ENCODE peak calls at places on chromosomes 5 and 9, in five cellular contexts. One of them, this sample, is unnamed.

GRCh38 chr9:38067892-38068615 is 973 bp downstream of the SHB start:
- DNase-seq in IMR-90: no peak
- DNase-seq in mesenchymal stem cell: no peak
- DNase-seq in PC-3: no peak
- DNase-seq in HepG2: no peak
- DNase-seq in this sample: peak; percentile 83

GRCh38 chr9:106961623-106962022 is 98.7 kb downstream of the ZNF462 start:
- DNase-seq in PC-3: peak; percentile 50
- DNase-seq in mesenchymal stem cell: no peak
- DNase-seq in IMR-90: peak; percentile 47
- DNase-seq in HepG2: no peak
- DNase-seq in this sample: no peak

GRCh38 chr9:120841930-120842684 is 615 bp downstream of the PSMD5 start:
- DNase-seq in PC-3: peak; percentile 6
- DNase-seq in IMR-90: peak; percentile 5
- DNase-seq in HepG2: no peak
- DNase-seq in mesenchymal stem cell: peak; percentile 20
- DNase-seq in this sample: no peak

GRCh38 chr5:96257904-96258303 is 175.1 kb downstream of the PCSK1 start:
- DNase-seq in HepG2: no peak
- DNase-seq in PC-3: peak; percentile 36
- DNase-seq in IMR-90: peak; percentile 91
- DNase-seq in mesenchymal stem cell: peak; percentile 60
- DNase-seq in this sample: no peak

GRCh38 chr5:74186351-74187315 is 453.9 kb downstream of the ENC1 start:
- DNase-seq in PC-3: no peak
- DNase-seq in mesenchymal stem cell: no peak
- DNase-seq in HepG2: no peak
- DNase-seq in IMR-90: peak; percentile 80
- DNase-seq in this sample: no peak

GRCh38 chr5:43514471-43514815 is 505 bp downstream of the C5orf34 start:
- DNase-seq in mesenchymal stem cell: peak; percentile 85
- DNase-seq in IMR-90: peak; percentile 87
- DNase-seq in PC-3: peak; percentile 53
- DNase-seq in HepG2: peak; percentile 21
- DNase-seq in this sample: no peak

GRCh38 chr5:147446528-147446927 is 63.3 kb downstream of the DPYSL3 start:
- DNase-seq in PC-3: no peak
- DNase-seq in IMR-90: peak; percentile 34
- DNase-seq in mesenchymal stem cell: no peak
- DNase-seq in HepG2: no peak
- DNase-seq in this sample: no peak

GRCh38 chr5:151198861-151199260 is 25.0 kb downstream of the CCDC69 start:
- DNase-seq in IMR-90: no peak
- DNase-seq in HepG2: no peak
- DNase-seq in mesenchymal stem cell: no peak
- DNase-seq in PC-3: no peak
- DNase-seq in this sample: no peak

GRCh38 chr5:79845448-79846197 is 145.4 kb downstream of the MTX3 start:
- DNase-seq in HepG2: no peak
- DNase-seq in PC-3: peak; percentile 25
- DNase-seq in IMR-90: peak; percentile 89
- DNase-seq in mesenchymal stem cell: peak; percentile 48
- DNase-seq in this sample: no peak

GRCh38 chr5:87411586-87412416 is 929 bp downstream of the CCNH start:
- DNase-seq in PC-3: peak; percentile 53
- DNase-seq in HepG2: peak; percentile 33
- DNase-seq in IMR-90: peak; percentile 63
- DNase-seq in mesenchymal stem cell: peak; percentile 66
- DNase-seq in this sample: no peak

GRCh38 chr9:34884732-34885131 is 73.4 kb upstream of the PHF24 start:
- DNase-seq in IMR-90: no peak
- DNase-seq in HepG2: no peak
- DNase-seq in mesenchymal stem cell: no peak
- DNase-seq in PC-3: no peak
- DNase-seq in this sample: no peak

GRCh38 chr5:133662578-133662977 is 50.2 kb upstream of the FSTL4 start:
- DNase-seq in HepG2: no peak
- DNase-seq in IMR-90: no peak
- DNase-seq in mesenchymal stem cell: no peak
- DNase-seq in PC-3: peak; percentile 85
- DNase-seq in this sample: no peak

GRCh38 chr9:98536542-98537173 is 172.1 kb downstream of the GABBR2 start:
- DNase-seq in mesenchymal stem cell: no peak
- DNase-seq in PC-3: peak; percentile 7
- DNase-seq in HepG2: peak; percentile 5
- DNase-seq in IMR-90: no peak
- DNase-seq in this sample: no peak

GRCh38 chr9:109903515-109904138 is 123.6 kb downstream of the PALM2AKAP2 start:
- DNase-seq in mesenchymal stem cell: peak; percentile 81
- DNase-seq in PC-3: peak; percentile 78
- DNase-seq in HepG2: peak; percentile 71
- DNase-seq in IMR-90: peak; percentile 83
- DNase-seq in this sample: no peak

GRCh38 chr9:109907400-109907799 is 127.4 kb downstream of the PALM2AKAP2 start:
- DNase-seq in PC-3: no peak
- DNase-seq in IMR-90: no peak
- DNase-seq in mesenchymal stem cell: no peak
- DNase-seq in HepG2: no peak
- DNase-seq in this sample: no peak

GRCh38 chr9:109904666-109905065 is 124.7 kb downstream of the PALM2AKAP2 start:
- DNase-seq in PC-3: no peak
- DNase-seq in mesenchymal stem cell: no peak
- DNase-seq in IMR-90: no peak
- DNase-seq in HepG2: no peak
- DNase-seq in this sample: no peak

GRCh38 chr9:109906766-109907382 is 126.9 kb downstream of the PALM2AKAP2 start:
- DNase-seq in HepG2: peak; percentile 8
- DNase-seq in PC-3: peak; percentile 7
- DNase-seq in IMR-90: peak; percentile 71
- DNase-seq in mesenchymal stem cell: peak; percentile 62
- DNase-seq in this sample: no peak

GRCh38 chr9:109905472-109905871 is 125.5 kb downstream of the PALM2AKAP2 start:
- DNase-seq in IMR-90: no peak
- DNase-seq in mesenchymal stem cell: no peak
- DNase-seq in PC-3: no peak
- DNase-seq in HepG2: no peak
- DNase-seq in this sample: no peak
- H3K9ac ChIP-seq in IMR-90: no peak overlapping the region
- H3K9ac ChIP-seq in mesenchymal stem cell: peak overlapping the region; percentile 70
- H3K9ac ChIP-seq in PC-3: no peak overlapping the region
- H3K9ac ChIP-seq in HepG2: no peak overlapping the region
- H3K9ac ChIP-seq in this sample: no peak overlapping the region

DNA sequence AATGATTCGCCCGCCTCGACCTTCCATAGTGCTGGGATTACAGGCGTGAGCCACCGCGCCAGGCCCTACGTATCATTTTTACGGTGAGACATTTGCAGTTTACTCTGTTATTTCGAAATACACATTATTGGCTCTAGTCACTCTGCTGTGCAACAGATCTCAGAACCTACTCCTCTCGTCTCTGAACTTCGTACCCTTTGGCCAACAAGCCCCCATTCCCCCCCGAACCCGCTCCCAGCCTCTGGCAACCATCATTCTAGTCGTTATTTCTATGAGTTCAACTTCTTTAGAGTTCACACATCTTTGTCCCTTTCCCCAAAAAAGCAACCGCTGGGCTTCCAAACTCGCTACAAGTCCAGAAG is 736 bp downstream of the PTGR1 start:
- DNase-seq in HepG2: peak; percentile 56
- DNase-seq in IMR-90: peak; percentile 62
- DNase-seq in PC-3: peak; percentile 31
- DNase-seq in mesenchymal stem cell: peak; percentile 69
- DNase-seq in this sample: no peak
- H3K9ac ChIP-seq in HepG2: peak overlapping the region; percentile 55
- H3K9ac ChIP-seq in IMR-90: peak overlapping the region; percentile 92
- H3K9ac ChIP-seq in PC-3: peak overlapping the region; percentile 76
- H3K9ac ChIP-seq in mesenchymal stem cell: peak overlapping the region; percentile 88
- H3K9ac ChIP-seq in this sample: peak overlapping the region; percentile 96

GRCh38 chr5:137344723-137345322 is 154.3 kb downstream of the SPOCK1 start:
- DNase-seq in IMR-90: peak; percentile 53
- DNase-seq in PC-3: peak; percentile 76
- DNase-seq in HepG2: peak; percentile 26
- DNase-seq in mesenchymal stem cell: peak; percentile 5
- DNase-seq in this sample: no peak

GRCh38 chr5:137342764-137343163 is 156.4 kb downstream of the SPOCK1 start:
- DNase-seq in mesenchymal stem cell: no peak
- DNase-seq in IMR-90: no peak
- DNase-seq in PC-3: peak; percentile 34
- DNase-seq in HepG2: no peak
- DNase-seq in this sample: no peak

GRCh38 chr5:137344021-137344420 is 155.1 kb downstream of the SPOCK1 start:
- DNase-seq in PC-3: no peak
- DNase-seq in IMR-90: no peak
- DNase-seq in HepG2: no peak
- DNase-seq in mesenchymal stem cell: no peak
- DNase-seq in this sample: no peak

GRCh38 chr5:137340899-137341298 is 158.2 kb downstream of the SPOCK1 start:
- DNase-seq in HepG2: no peak
- DNase-seq in PC-3: no peak
- DNase-seq in IMR-90: no peak
- DNase-seq in mesenchymal stem cell: no peak
- DNase-seq in this sample: no peak

DNA sequence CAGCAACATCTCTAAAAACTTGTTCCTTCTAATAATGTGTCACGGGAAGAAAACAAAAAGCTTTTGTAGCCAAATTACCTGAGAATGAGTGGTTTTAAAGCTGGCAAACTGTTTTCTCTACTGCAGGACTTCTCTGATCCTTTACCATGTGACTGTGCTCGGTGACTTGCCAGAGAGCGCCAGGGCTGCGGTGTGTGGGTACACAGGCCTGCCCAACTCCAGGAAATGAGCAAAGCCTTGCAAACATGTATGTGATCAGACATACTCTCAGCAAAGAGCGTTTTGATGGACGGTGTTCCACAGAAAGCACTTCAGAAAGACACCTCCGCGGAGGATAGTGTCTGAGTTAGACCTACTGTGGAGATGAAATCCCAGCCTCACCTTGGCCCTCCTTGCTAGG is 157.3 kb downstream of the SPOCK1 start:
- DNase-seq in HepG2: no peak
- DNase-seq in IMR-90: no peak
- DNase-seq in PC-3: no peak
- DNase-seq in mesenchymal stem cell: no peak
- DNase-seq in this sample: no peak
- H3K9ac ChIP-seq in HepG2: no peak overlapping the region
- H3K9ac ChIP-seq in IMR-90: no peak overlapping the region
- H3K9ac ChIP-seq in PC-3: no peak overlapping the region
- H3K9ac ChIP-seq in mesenchymal stem cell: no peak overlapping the region
- H3K9ac ChIP-seq in this sample: no peak overlapping the region

GRCh38 chr9:76642074-76642473 is 122.2 kb upstream of the PCA3 start:
- DNase-seq in HepG2: no peak
- DNase-seq in IMR-90: no peak
- DNase-seq in PC-3: no peak
- DNase-seq in mesenchymal stem cell: no peak
- DNase-seq in this sample: no peak
- H3K9ac ChIP-seq in HepG2: no peak overlapping the region
- H3K9ac ChIP-seq in IMR-90: no peak overlapping the region
- H3K9ac ChIP-seq in PC-3: no peak overlapping the region
- H3K9ac ChIP-seq in mesenchymal stem cell: no peak overlapping the region
- H3K9ac ChIP-seq in this sample: no peak overlapping the region

DNA sequence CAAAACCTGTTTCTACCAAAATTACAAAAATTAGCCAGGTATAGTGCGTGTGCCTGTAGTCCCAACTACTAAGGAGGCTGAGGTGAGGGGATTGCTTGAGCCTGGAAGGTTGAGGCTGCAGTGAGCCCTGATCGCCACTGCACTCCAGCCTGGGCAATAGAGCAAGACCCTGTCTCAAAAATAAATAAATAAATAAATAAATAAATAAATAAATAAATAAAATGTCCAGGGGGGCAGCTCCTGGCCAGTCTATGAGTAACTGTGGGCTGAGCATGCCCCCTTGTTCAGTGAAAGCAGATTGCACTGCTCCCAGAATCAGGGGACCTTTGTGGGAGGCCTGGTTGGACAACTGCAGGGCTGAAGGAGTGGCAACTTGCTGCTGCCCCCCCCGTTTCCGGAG is 62.7 kb downstream of the PDE6A start:
- DNase-seq in mesenchymal stem cell: no peak
- DNase-seq in HepG2: no peak
- DNase-seq in IMR-90: no peak
- DNase-seq in PC-3: no peak
- DNase-seq in this sample: no peak
- H3K9ac ChIP-seq in mesenchymal stem cell: no peak overlapping the region
- H3K9ac ChIP-seq in HepG2: no peak overlapping the region
- H3K9ac ChIP-seq in IMR-90: no peak overlapping the region
- H3K9ac ChIP-seq in PC-3: no peak overlapping the region
- H3K9ac ChIP-seq in this sample: no peak overlapping the region

GRCh38 chr9:89941875-89942274 is 337.1 kb downstream of the GADD45G start:
- DNase-seq in PC-3: peak; percentile 50
- DNase-seq in mesenchymal stem cell: peak; percentile 95
- DNase-seq in HepG2: no peak
- DNase-seq in IMR-90: peak; percentile 93
- DNase-seq in this sample: no peak
- H3K9ac ChIP-seq in PC-3: no peak overlapping the region
- H3K9ac ChIP-seq in mesenchymal stem cell: no peak overlapping the region
- H3K9ac ChIP-seq in HepG2: no peak overlapping the region
- H3K9ac ChIP-seq in IMR-90: no peak overlapping the region
- H3K9ac ChIP-seq in this sample: no peak overlapping the region

GRCh38 chr9:115413304-115413703 is 295.3 kb upstream of the TNC start:
- DNase-seq in mesenchymal stem cell: no peak
- DNase-seq in PC-3: no peak
- DNase-seq in HepG2: no peak
- DNase-seq in IMR-90: no peak
- DNase-seq in this sample: no peak
- H3K9ac ChIP-seq in mesenchymal stem cell: no peak overlapping the region
- H3K9ac ChIP-seq in PC-3: no peak overlapping the region
- H3K9ac ChIP-seq in HepG2: no peak overlapping the region
- H3K9ac ChIP-seq in IMR-90: no peak overlapping the region
- H3K9ac ChIP-seq in this sample: no peak overlapping the region

DNA sequence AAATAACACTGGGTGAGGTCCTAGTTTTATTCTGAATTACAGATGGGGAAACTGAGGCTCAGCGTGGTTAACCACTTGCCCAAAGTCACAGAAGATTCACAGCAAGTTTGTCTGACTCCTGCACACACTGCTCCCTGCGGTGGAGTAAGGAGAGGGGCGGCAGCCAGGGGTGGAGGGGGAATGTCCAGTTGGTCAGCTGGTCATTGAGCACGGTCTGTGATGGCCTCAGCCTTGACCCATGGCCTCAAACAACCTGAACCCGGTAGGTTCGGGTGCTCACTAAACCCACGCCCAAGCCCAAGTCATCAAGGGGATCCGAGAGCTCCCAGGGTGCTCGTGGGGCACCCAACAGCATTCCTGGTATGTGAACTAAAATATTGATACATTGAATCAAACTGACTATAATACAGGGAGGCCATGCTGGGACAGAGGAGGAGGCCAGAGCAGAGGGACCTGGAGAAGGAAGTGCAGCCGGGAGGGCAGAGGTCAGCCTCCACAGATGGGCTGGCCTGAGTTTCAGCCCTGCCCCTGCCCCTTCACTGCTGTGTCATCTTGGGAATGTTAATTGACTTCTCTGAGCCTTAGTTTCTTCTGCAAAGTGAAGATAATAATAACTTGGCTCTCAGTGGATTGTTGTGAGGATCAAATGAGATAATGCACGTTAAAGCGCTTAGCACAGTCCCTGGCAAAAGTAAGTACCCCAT is 3.6 kb upstream of the IL17B start:
- DNase-seq in IMR-90: no peak
- DNase-seq in PC-3: no peak
- DNase-seq in HepG2: no peak
- DNase-seq in mesenchymal stem cell: no peak
- DNase-seq in this sample: no peak
- H3K9ac ChIP-seq in IMR-90: no peak overlapping the region
- H3K9ac ChIP-seq in PC-3: no peak overlapping the region
- H3K9ac ChIP-seq in HepG2: no peak overlapping the region
- H3K9ac ChIP-seq in mesenchymal stem cell: no peak overlapping the region
- H3K9ac ChIP-seq in this sample: peak overlapping the region; percentile 34

This sample was measured in kidney.